ENCODE peak calls at places on chromosome 1, in five cellular contexts. R is stimulated activated CD8-positive, alpha-beta memory T cell treated with anti-CD3 and anti-CD28 coated beads, Interleukin-7, amount 100 ng/mL, for 1 hour; O is substantia nigra; D is RWPE1; L is thoracic aorta. B is an unnamed sample.

GRCh38 chr1:94104776-94105462 is 16.0 kb downstream of the ABCA4 start:
- DNase-seq in R (no peak), O (no peak), L (no peak), D (no peak), B (no peak)

GRCh38 chr1:219670426-219671149 is 57.7 kb upstream of the ZC3H11B start:
- DNase-seq in O (no peak), R (no peak), L (no peak), D (no peak), B (no peak)

GRCh38 chr1:147336290-147336689 is 93.8 kb downstream of the CHD1L start:
- DNase-seq in L (no peak), R (no peak), O (no peak), D (no peak), B (no peak)

GRCh38 chr1:205458777-205459566 is 3.1 kb upstream of the BLACAT1 start:
- DNase-seq in D (no peak), L (no peak), R (no peak), O (no peak), B (peak)

GRCh38 chr1:12087797-12088314 is 24.8 kb downstream of the TNFRSF8 start:
- DNase-seq in L (no peak), R (no peak), O (no peak), D (no peak), B (no peak)

GRCh38 chr1:9603766-9604753 is 15.3 kb downstream of the TMEM201 start:
- DNase-seq in R (no peak), L (no peak), O (no peak), D (no peak), B (no peak)

GRCh38 chr1:201502511-201502857 is 4.4 kb downstream of the CSRP1 start:
- DNase-seq in D (no peak), L (no peak), R (no peak), O (no peak), B (no peak)

GRCh38 chr1:8027748-8028631 is 1.9 kb upstream of the ERRFI1 start:
- DNase-seq in O (no peak), D (no peak), R (no peak), L (no peak), B (peak)

GRCh38 chr1:228765543-228765942 is 30.3 kb downstream of the RHOU start:
- DNase-seq in R (no peak), O (no peak), D (no peak), L (no peak), B (no peak)

GRCh38 chr1:227120827-227121226 is 180.7 kb downstream of the COQ8A start:
- DNase-seq in L (no peak), R (no peak), O (no peak), D (no peak), B (no peak)

GRCh38 chr1:100183370-100183769 is 5.3 kb upstream of the LRRC39 start:
- DNase-seq in L (no peak), O (no peak), D (no peak), R (no peak), B (no peak)

GRCh38 chr1:46180082-46180616 is 3.9 kb upstream of the P3R3URF start:
- DNase-seq in L (no peak), D (peak), R (no peak), O (no peak), B (no peak)

GRCh38 chr1:914891-915280 is 8.8 kb upstream of the SAMD11 start:
- DNase-seq in D (no peak), R (no peak), O (no peak), L (no peak), B (no peak)

GRCh38 chr1:39098569-39099250 is 72.6 kb downstream of the NDUFS5 start:
- DNase-seq in O (peak), L (peak), R (no peak), D (peak), B (peak)

GRCh38 chr1:220908757-220909156 is 29.5 kb downstream of the HLX start:
- DNase-seq in D (no peak), L (no peak), R (no peak), O (no peak), B (peak)

GRCh38 chr1:15945832-15946448 is 30.0 kb downstream of the ZBTB17 start:
- DNase-seq in L (no peak), O (no peak), R (no peak), D (no peak), B (no peak)

GRCh38 chr1:206065547-206066143 is 12.7 kb downstream of the RHEX start:
- DNase-seq in O (no peak), R (no peak), D (no peak), L (no peak), B (no peak)

GRCh38 chr1:41718444-41719028 is 200.2 kb downstream of the HIVEP3 start:
- DNase-seq in L (no peak), O (no peak), R (no peak), D (no peak), B (no peak)

GRCh38 chr1:43445618-43446387 is 7.9 kb downstream of the HYI start:
- DNase-seq in O (no peak), R (no peak), D (no peak), L (no peak), B (no peak)

GRCh38 chr1:178540204-178540603 is 27.3 kb downstream of the TEX35 start:
- DNase-seq in D (no peak), R (no peak), O (no peak), L (no peak), B (no peak)

GRCh38 chr1:40944326-40944725 is 35.2 kb upstream of the CTPS1 start:
- DNase-seq in L (peak), D (peak), O (no peak), R (no peak), B (peak)

GRCh38 chr1:175376194-175376593 is 183.6 kb upstream of the KIAA0040 start:
- DNase-seq in O (no peak), L (no peak), D (peak), R (no peak), B (no peak)

GRCh38 chr1:229880271-229881170 is 186.5 kb upstream of the GALNT2 start:
- DNase-seq in R (no peak), O (no peak), D (no peak), L (no peak), B (no peak)

GRCh38 chr1:174258148-174258550 is 98.8 kb downstream of the RABGAP1L start:
- DNase-seq in L (no peak), R (no peak), O (no peak), D (peak), B (peak)

GRCh38 chr1:59333626-59334277 is 36.9 kb downstream of the FGGY start:
- DNase-seq in R (no peak), L (no peak), D (no peak), O (no peak), B (no peak)

GRCh38 chr1:96713649-96714048 is 7.9 kb upstream of the PTBP2 start:
- DNase-seq in O (no peak), D (no peak), L (no peak), R (no peak), B (no peak)

GRCh38 chr1:241109039-241109438 is 248.0 kb downstream of the RGS7 start:
- DNase-seq in D (no peak), R (no peak), L (no peak), O (no peak), B (no peak)

GRCh38 chr1:150548632-150549495 is at the start of gene ADAMTSL4:
- DNase-seq in D (peak), O (no peak), R (no peak), L (no peak), B (peak)

GRCh38 chr1:93775224-93775623 is 93.6 kb upstream of the BCAR3 start:
- DNase-seq in D (peak), O (no peak), R (no peak), L (no peak), B (no peak)

GRCh38 chr1:183778006-183778405 is 26.9 kb upstream of the RGL1 start:
- DNase-seq in L (no peak), O (no peak), R (no peak), D (no peak), B (no peak)

GRCh38 chr1:10612446-10613160 is 137.9 kb downstream of the PEX14 start:
- DNase-seq in D (no peak), O (no peak), R (no peak), L (no peak), B (no peak)

GRCh38 chr1:32111789-32112188 is 3.9 kb downstream of the KPNA6 start:
- DNase-seq in D (no peak), O (no peak), L (no peak), R (no peak), B (no peak)

GRCh38 chr1:153985984-153986761 is at the start of gene RAB13:
- DNase-seq in L (peak), D (peak), O (peak), R (no peak), B (peak)

GRCh38 chr1:25765152-25765909 is 34.7 kb upstream of the SELENON start:
- DNase-seq in L (no peak), O (no peak), R (no peak), D (no peak), B (no peak)

GRCh38 chr1:37567023-37567422 is 10.3 kb downstream of the DNALI1 start:
- DNase-seq in R (no peak), O (no peak), D (no peak), L (no peak), B (no peak)

GRCh38 chr1:2300851-2301606 is 72.9 kb downstream of the SKI start:
- DNase-seq in D (no peak), L (peak), R (peak), O (no peak), B (peak)